ENCODE peak calls at places on chromosomes 1 and 21, in eight cellular contexts. S is BJ, R is astrocyte of the cerebellum, W is breast epithelium, B is hypothalamus, E is T-cell, N is H4, Y is cardiac septum. A is an unnamed sample.

GRCh38 chr21:42624095-42624830 is 29.2 kb upstream of the PDE9A start:
- DNase-seq in S (no peak), R (no peak), W (peak; percentile 17), B (no peak), E (no peak), N (no peak), Y (peak; percentile 35), A (no peak)

GRCh38 chr1:27668121-27668807 is 3.7 kb downstream of the IFI6 start:
- DNase-seq in S (no peak), R (no peak), W (peak; percentile 42), B (no peak), E (no peak), N (no peak), Y (no peak), A (no peak)

GRCh38 chr1:212899845-212900244 is 41.8 kb downstream of the FLVCR1 start:
- DNase-seq in S (no peak), R (no peak), W (no peak), B (no peak), E (no peak), N (no peak), Y (no peak), A (no peak)

GRCh38 chr1:222095606-222096475 is 354.0 kb upstream of the DUSP10 start:
- DNase-seq in S (no peak), R (no peak), W (no peak), B (no peak), E (peak; percentile 43), N (peak; percentile 31), Y (no peak), A (no peak)

GRCh38 chr1:5844442-5844841 is 147.8 kb downstream of the NPHP4 start:
- DNase-seq in S (no peak), R (no peak), W (no peak), B (no peak), E (no peak), N (no peak), Y (no peak), A (no peak)

GRCh38 chr1:206107168-206107544 is 10.0 kb downstream of the AVPR1B start:
- DNase-seq in S (no peak), R (no peak), W (no peak), B (no peak), E (no peak), N (no peak), Y (no peak), A (no peak)

GRCh38 chr1:59846895-59847282 is 32.1 kb downstream of the HOOK1 start:
- DNase-seq in S (no peak), R (no peak), W (no peak), B (no peak), E (no peak), N (no peak), Y (no peak), A (no peak)

GRCh38 chr1:223667484-223668182 is 2.1 kb upstream of the CAPN8 start:
- DNase-seq in S (no peak), R (no peak), W (no peak), B (no peak), E (no peak), N (no peak), Y (no peak), A (no peak)

GRCh38 chr1:208430220-208430619 is 186.0 kb upstream of the PLXNA2 start:
- DNase-seq in S (no peak), R (no peak), W (no peak), B (no peak), E (no peak), N (no peak), Y (no peak), A (no peak)

GRCh38 chr21:42040411-42041180 is 30.4 kb upstream of the ZBTB21 start:
- DNase-seq in S (peak; percentile 98), R (peak; percentile 100), W (no peak), B (no peak), E (no peak), N (peak; percentile 98), Y (no peak), A (no peak)

GRCh38 chr1:226731257-226731893 is 7.7 kb downstream of the ITPKB start:
- DNase-seq in S (no peak), R (no peak), W (no peak), B (no peak), E (no peak), N (no peak), Y (no peak), A (no peak)

GRCh38 chr1:44536357-44536756 is 131.3 kb downstream of the RNF220 start:
- DNase-seq in S (no peak), R (no peak), W (no peak), B (no peak), E (no peak), N (no peak), Y (no peak), A (no peak)

GRCh38 chr1:2199042-2199810 is 4.7 kb upstream of the FAAP20 start:
- DNase-seq in S (peak; percentile 74), R (no peak), W (peak; percentile 84), B (peak; percentile 71), E (peak; percentile 82), N (no peak), Y (peak; percentile 93), A (peak; percentile 84)

GRCh38 chr1:204255966-204256365 is 42.2 kb upstream of the GOLT1A start:
- DNase-seq in S (no peak), R (no peak), W (no peak), B (no peak), E (no peak), N (no peak), Y (no peak), A (no peak)

GRCh38 chr1:56819393-56819899 is at the start of gene FYB2:
- DNase-seq in S (no peak), R (peak; percentile 22), W (no peak), B (no peak), E (no peak), N (no peak), Y (no peak), A (no peak)

GRCh38 chr1:161730050-161730564 is 8.8 kb downstream of the FCRLB start:
- DNase-seq in S (no peak), R (no peak), W (no peak), B (no peak), E (no peak), N (no peak), Y (no peak), A (no peak)

GRCh38 chr1:201191723-201192477 is 1.3 kb downstream of the IGFN1 start:
- DNase-seq in S (peak; percentile 44), R (no peak), W (no peak), B (no peak), E (no peak), N (peak; percentile 65), Y (no peak), A (no peak)

GRCh38 chr1:9151326-9151860 is 22.5 kb upstream of the GPR157 start:
- DNase-seq in S (no peak), R (no peak), W (no peak), B (no peak), E (no peak), N (no peak), Y (no peak), A (no peak)

GRCh38 chr1:52915211-52915854 is 6.2 kb downstream of the ECHDC2 start:
- DNase-seq in S (no peak), R (no peak), W (no peak), B (no peak), E (no peak), N (no peak), Y (no peak), A (no peak)

GRCh38 chr1:33349081-33349759 is 28.3 kb upstream of the A3GALT2 start:
- DNase-seq in S (no peak), R (no peak), W (no peak), B (no peak), E (peak; percentile 21), N (no peak), Y (no peak), A (peak; percentile 68)

GRCh38 chr1:62395291-62395690 is 41.6 kb upstream of the USP1 start:
- DNase-seq in S (no peak), R (no peak), W (no peak), B (peak; percentile 67), E (no peak), N (no peak), Y (no peak), A (peak; percentile 13)

GRCh38 chr1:223143760-223144248 is 756 bp upstream of the TLR5 start:
- DNase-seq in S (no peak), R (no peak), W (no peak), B (no peak), E (peak; percentile 13), N (no peak), Y (no peak), A (no peak)

GRCh38 chr21:44461005-44461404 is 5.7 kb downstream of the LRRC3 start:
- DNase-seq in S (no peak), R (no peak), W (no peak), B (no peak), E (no peak), N (no peak), Y (no peak), A (no peak)

GRCh38 chr1:151443846-151444790 is 15.2 kb downstream of the POGZ start:
- DNase-seq in S (peak; percentile 53), R (peak; percentile 62), W (no peak), B (peak; percentile 21), E (peak; percentile 63), N (peak; percentile 76), Y (no peak), A (no peak)

GRCh38 chr1:191498318-191498717 is 659.9 kb upstream of the RGS18 start:
- DNase-seq in S (no peak), R (peak; percentile 6), W (no peak), B (no peak), E (no peak), N (peak; percentile 8), Y (no peak), A (no peak)

GRCh38 chr1:105087496-105087895 is 1337.8 kb downstream of the AMY1C start:
- DNase-seq in S (no peak), R (no peak), W (no peak), B (no peak), E (no peak), N (peak; percentile 28), Y (no peak), A (no peak)

GRCh38 chr21:44199448-44199847 is 41.3 kb downstream of the ICOSLG start:
- DNase-seq in S (no peak), R (no peak), W (peak; percentile 45), B (no peak), E (no peak), N (peak; percentile 1), Y (no peak), A (no peak)

GRCh38 chr1:225651872-225652725 is 824 bp downstream of the ENAH start:
- DNase-seq in S (no peak), R (no peak), W (no peak), B (peak; percentile 12), E (no peak), N (peak; percentile 43), Y (no peak), A (no peak)

GRCh38 chr1:238777551-238777950 is 608.8 kb upstream of the CHRM3 start:
- DNase-seq in S (no peak), R (no peak), W (no peak), B (no peak), E (no peak), N (no peak), Y (no peak), A (no peak)

GRCh38 chr1:245168090-245168489 is 13.3 kb downstream of the KIF26B start:
- DNase-seq in S (no peak), R (no peak), W (no peak), B (no peak), E (no peak), N (no peak), Y (no peak), A (no peak)

GRCh38 chr1:3319874-3320245 is 134.6 kb upstream of the ARHGEF16 start:
- DNase-seq in S (no peak), R (no peak), W (no peak), B (peak; percentile 10), E (no peak), N (peak; percentile 89), Y (no peak), A (no peak)